ENCODE peak calls at places on chromosomes 12 and 14, in ten cellular contexts. One of them, this sample, is unnamed.
A peak's percentile ranks its signal among the peaks of the same experiment; 100 is the strongest.

GRCh38 chr12:92574046-92574783 is 128.6 kb upstream of the PLEKHG7 start:
- DNase-seq in uterus: no peak
- DNase-seq in body of pancreas: peak; percentile 25
- DNase-seq in transverse colon: no peak
- DNase-seq in A549: peak; percentile 64
- DNase-seq in K562: no peak
- DNase-seq in NB4: peak; percentile 44
- DNase-seq in spleen: no peak
- DNase-seq in breast epithelium: no peak
- DNase-seq in HCT116: peak; percentile 27
- DNase-seq in this sample: no peak

GRCh38 chr14:102620413-102620812 is 28.0 kb downstream of the RCOR1 start:
- DNase-seq in NB4: no peak
- DNase-seq in spleen: no peak
- DNase-seq in HCT116: no peak
- DNase-seq in uterus: no peak
- DNase-seq in A549: no peak
- DNase-seq in body of pancreas: no peak
- DNase-seq in breast epithelium: no peak
- DNase-seq in transverse colon: no peak
- DNase-seq in K562: no peak
- DNase-seq in this sample: no peak

GRCh38 chr14:91036741-91037469 is 23.5 kb downstream of the RPS6KA5 start:
- DNase-seq in transverse colon: no peak
- DNase-seq in A549: no peak
- DNase-seq in body of pancreas: no peak
- DNase-seq in breast epithelium: no peak
- DNase-seq in spleen: no peak
- DNase-seq in K562: no peak
- DNase-seq in NB4: no peak
- DNase-seq in HCT116: no peak
- DNase-seq in uterus: no peak
- DNase-seq in this sample: no peak

GRCh38 chr12:89707623-89707991 is 1.0 kb downstream of the ATP2B1 start:
- DNase-seq in breast epithelium: no peak
- DNase-seq in spleen: peak; percentile 86
- DNase-seq in uterus: peak; percentile 20
- DNase-seq in K562: peak; percentile 20
- DNase-seq in transverse colon: peak; percentile 34
- DNase-seq in body of pancreas: peak; percentile 15
- DNase-seq in NB4: peak; percentile 60
- DNase-seq in A549: no peak
- DNase-seq in HCT116: no peak
- DNase-seq in this sample: no peak

GRCh38 chr12:49131973-49132461 is 822 bp upstream of the TUBA1B start:
- DNase-seq in body of pancreas: no peak
- DNase-seq in A549: no peak
- DNase-seq in spleen: no peak
- DNase-seq in uterus: no peak
- DNase-seq in transverse colon: peak; percentile 26
- DNase-seq in K562: peak; percentile 37
- DNase-seq in HCT116: no peak
- DNase-seq in NB4: peak; percentile 74
- DNase-seq in breast epithelium: no peak
- DNase-seq in this sample: no peak

GRCh38 chr12:128928361-128928760 is 75.1 kb downstream of the GLT1D1 start:
- DNase-seq in transverse colon: no peak
- DNase-seq in NB4: no peak
- DNase-seq in K562: no peak
- DNase-seq in A549: no peak
- DNase-seq in spleen: no peak
- DNase-seq in uterus: no peak
- DNase-seq in HCT116: no peak
- DNase-seq in breast epithelium: no peak
- DNase-seq in body of pancreas: no peak
- DNase-seq in this sample: no peak

GRCh38 chr12:55074771-55075170 is 51.4 kb upstream of the OR9K2 start:
- DNase-seq in HCT116: no peak
- DNase-seq in uterus: no peak
- DNase-seq in NB4: no peak
- DNase-seq in spleen: no peak
- DNase-seq in transverse colon: no peak
- DNase-seq in breast epithelium: no peak
- DNase-seq in A549: no peak
- DNase-seq in K562: no peak
- DNase-seq in body of pancreas: no peak
- DNase-seq in this sample: no peak

GRCh38 chr12:55847033-55847432 is 4.3 kb upstream of the MMP19 start:
- DNase-seq in K562: no peak
- DNase-seq in uterus: peak; percentile 50
- DNase-seq in HCT116: no peak
- DNase-seq in transverse colon: no peak
- DNase-seq in NB4: peak; percentile 79
- DNase-seq in A549: no peak
- DNase-seq in spleen: no peak
- DNase-seq in body of pancreas: peak; percentile 67
- DNase-seq in breast epithelium: no peak
- DNase-seq in this sample: peak; percentile 78

GRCh38 chr12:91424506-91424905 is 241.9 kb upstream of the DCN start:
- DNase-seq in body of pancreas: no peak
- DNase-seq in K562: no peak
- DNase-seq in A549: no peak
- DNase-seq in HCT116: no peak
- DNase-seq in breast epithelium: no peak
- DNase-seq in spleen: no peak
- DNase-seq in NB4: no peak
- DNase-seq in uterus: no peak
- DNase-seq in transverse colon: no peak
- DNase-seq in this sample: no peak

GRCh38 chr12:91422107-91422506 is 239.5 kb upstream of the DCN start:
- DNase-seq in breast epithelium: no peak
- DNase-seq in NB4: no peak
- DNase-seq in transverse colon: peak; percentile 13
- DNase-seq in K562: no peak
- DNase-seq in A549: no peak
- DNase-seq in uterus: no peak
- DNase-seq in body of pancreas: no peak
- DNase-seq in spleen: no peak
- DNase-seq in HCT116: no peak
- DNase-seq in this sample: no peak

GRCh38 chr12:91422811-91423210 is 240.2 kb upstream of the DCN start:
- DNase-seq in K562: no peak
- DNase-seq in uterus: no peak
- DNase-seq in HCT116: no peak
- DNase-seq in spleen: no peak
- DNase-seq in A549: no peak
- DNase-seq in breast epithelium: no peak
- DNase-seq in NB4: no peak
- DNase-seq in body of pancreas: no peak
- DNase-seq in transverse colon: no peak
- DNase-seq in this sample: no peak

GRCh38 chr12:91419809-91420208 is 237.2 kb upstream of the DCN start:
- DNase-seq in HCT116: no peak
- DNase-seq in spleen: no peak
- DNase-seq in breast epithelium: no peak
- DNase-seq in body of pancreas: no peak
- DNase-seq in transverse colon: no peak
- DNase-seq in uterus: no peak
- DNase-seq in NB4: no peak
- DNase-seq in K562: no peak
- DNase-seq in A549: no peak
- DNase-seq in this sample: no peak

DNA sequence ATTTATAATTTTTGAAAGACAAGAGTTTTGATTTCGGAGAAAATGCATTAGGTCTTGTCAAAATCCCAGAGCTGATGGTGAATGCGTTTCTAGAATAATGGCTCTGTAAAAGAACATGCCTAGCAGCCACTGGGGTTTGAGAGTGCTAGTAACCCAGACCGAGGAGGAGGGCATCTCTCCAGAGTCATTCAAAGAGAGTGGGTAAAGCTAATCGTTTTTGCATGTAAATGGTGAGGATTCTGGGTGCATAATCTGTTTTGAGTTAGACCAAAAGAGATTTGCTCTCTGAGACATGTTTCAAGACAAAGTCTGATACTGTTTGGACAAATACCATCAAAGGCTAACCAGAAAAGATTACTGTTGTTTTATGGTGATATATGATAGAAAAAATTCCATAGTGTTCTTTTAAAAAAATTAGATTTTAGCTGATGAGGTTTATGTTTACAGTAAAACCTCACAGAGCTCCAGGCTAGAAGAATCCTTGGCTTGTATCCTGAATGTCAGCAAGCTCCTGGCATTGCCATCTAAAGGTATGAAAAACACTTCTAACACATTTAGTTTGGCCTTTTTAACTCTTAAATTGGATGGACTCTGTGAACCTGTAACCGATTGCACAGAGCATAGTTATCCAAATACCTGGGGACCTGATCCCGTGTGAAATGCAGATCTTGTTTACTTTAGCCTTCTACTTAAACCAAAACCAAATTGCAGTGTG is 240.9 kb upstream of the DCN start:
- DNase-seq in transverse colon: no peak
- DNase-seq in breast epithelium: no peak
- DNase-seq in spleen: no peak
- DNase-seq in NB4: no peak
- DNase-seq in A549: no peak
- DNase-seq in HCT116: no peak
- DNase-seq in K562: no peak
- DNase-seq in uterus: no peak
- DNase-seq in body of pancreas: no peak
- DNase-seq in this sample: no peak
- H3K4me3 ChIP-seq in transverse colon: no peak overlapping the region
- H3K4me3 ChIP-seq in breast epithelium: no peak overlapping the region
- H3K4me3 ChIP-seq in spleen: no peak overlapping the region
- H3K4me3 ChIP-seq in NB4: no peak overlapping the region
- H3K4me3 ChIP-seq in A549: no peak overlapping the region
- H3K4me3 ChIP-seq in HCT116: no peak overlapping the region
- H3K4me3 ChIP-seq in K562: no peak overlapping the region
- H3K4me3 ChIP-seq in uterus: no peak overlapping the region
- H3K4me3 ChIP-seq in body of pancreas: no peak overlapping the region
- H3K4me3 ChIP-seq in this sample: no peak overlapping the region

GRCh38 chr14:75002392-75003249 is at the start of gene EIF2B2:
- DNase-seq in breast epithelium: peak; percentile 98
- DNase-seq in transverse colon: peak; percentile 98
- DNase-seq in HCT116: peak; percentile 92
- DNase-seq in K562: peak; percentile 93
- DNase-seq in uterus: peak; percentile 97
- DNase-seq in A549: peak; percentile 95
- DNase-seq in NB4: peak; percentile 99
- DNase-seq in body of pancreas: peak; percentile 98
- DNase-seq in spleen: peak; percentile 99
- DNase-seq in this sample: peak; percentile 98
- TF ChIP-seq POLR2A in breast epithelium: no peak
- TF ChIP-seq POLR2A in transverse colon: peak; percentile 68
- TF ChIP-seq POLR2A in HCT116: peak; percentile 6
- TF ChIP-seq POLR2A in K562: peak; percentile 73
- TF ChIP-seq POLR2A in uterus: peak; percentile 47
- TF ChIP-seq POLR2A in A549: peak; percentile 47
- TF ChIP-seq POLR2A in NB4: peak; percentile 40
- TF ChIP-seq POLR2A in body of pancreas: peak; percentile 78
- TF ChIP-seq POLR2A in spleen: no peak
- TF ChIP-seq POLR2A in this sample: peak; percentile 50

DNA sequence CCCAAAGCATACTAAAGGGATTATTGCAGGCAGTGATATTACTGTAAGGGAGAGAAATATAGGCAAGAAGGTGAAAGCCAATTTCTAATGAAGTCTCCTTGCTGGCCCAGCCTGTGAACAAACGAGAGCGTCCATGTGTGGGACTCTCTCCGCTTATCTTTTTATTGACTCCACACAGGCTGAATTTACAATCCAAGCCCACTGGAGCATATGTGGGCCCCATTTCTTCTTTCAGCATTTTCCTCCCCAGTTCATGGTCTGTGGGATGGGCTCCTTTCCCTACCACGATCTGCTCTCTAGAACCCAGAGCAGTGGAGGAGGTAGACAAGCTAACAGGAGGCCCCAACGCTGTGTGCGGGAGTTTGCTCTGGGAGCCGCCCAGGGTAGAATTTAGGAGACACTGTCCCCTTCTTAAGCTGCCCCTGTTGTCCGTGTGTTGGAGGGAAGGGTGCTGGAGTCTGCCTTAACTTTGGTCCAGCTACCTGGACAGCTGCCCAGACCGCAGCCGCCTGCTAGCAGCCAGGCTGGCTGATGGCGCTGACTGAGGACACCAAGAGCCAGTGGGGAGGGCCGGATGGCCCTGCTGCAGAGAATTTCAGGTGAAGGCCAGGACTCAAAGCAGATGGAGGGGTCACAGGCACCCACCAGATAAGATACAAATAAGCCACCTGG is 3.2 kb upstream of the HOXC11 start:
- DNase-seq in NB4: no peak
- DNase-seq in uterus: no peak
- DNase-seq in transverse colon: no peak
- DNase-seq in body of pancreas: no peak
- DNase-seq in K562: no peak
- DNase-seq in HCT116: no peak
- DNase-seq in breast epithelium: no peak
- DNase-seq in A549: no peak
- DNase-seq in spleen: peak; percentile 48
- DNase-seq in this sample: no peak
- H3K4me3 ChIP-seq in NB4: no peak overlapping the region
- H3K4me3 ChIP-seq in uterus: no peak overlapping the region
- H3K4me3 ChIP-seq in transverse colon: no peak overlapping the region
- H3K4me3 ChIP-seq in body of pancreas: no peak overlapping the region
- H3K4me3 ChIP-seq in K562: no peak overlapping the region
- H3K4me3 ChIP-seq in HCT116: no peak overlapping the region
- H3K4me3 ChIP-seq in breast epithelium: no peak overlapping the region
- H3K4me3 ChIP-seq in A549: no peak overlapping the region
- H3K4me3 ChIP-seq in spleen: no peak overlapping the region
- H3K4me3 ChIP-seq in this sample: no peak overlapping the region

GRCh38 chr14:53310412-53310811 is 157.3 kb upstream of the DDHD1 start:
- DNase-seq in breast epithelium: no peak
- DNase-seq in A549: no peak
- DNase-seq in spleen: no peak
- DNase-seq in body of pancreas: no peak
- DNase-seq in HCT116: no peak
- DNase-seq in K562: no peak
- DNase-seq in transverse colon: no peak
- DNase-seq in NB4: no peak
- DNase-seq in uterus: no peak
- DNase-seq in this sample: no peak

GRCh38 chr14:53306267-53306721 is 153.2 kb upstream of the DDHD1 start:
- DNase-seq in breast epithelium: peak; percentile 29
- DNase-seq in transverse colon: peak; percentile 22
- DNase-seq in spleen: no peak
- DNase-seq in uterus: peak; percentile 86
- DNase-seq in body of pancreas: peak; percentile 56
- DNase-seq in HCT116: peak; percentile 28
- DNase-seq in A549: peak; percentile 47
- DNase-seq in K562: peak; percentile 35
- DNase-seq in NB4: peak; percentile 52
- DNase-seq in this sample: peak; percentile 73

GRCh38 chr14:53306926-53307325 is 153.8 kb upstream of the DDHD1 start:
- DNase-seq in HCT116: no peak
- DNase-seq in A549: no peak
- DNase-seq in uterus: peak; percentile 26
- DNase-seq in spleen: no peak
- DNase-seq in NB4: peak; percentile 24
- DNase-seq in body of pancreas: peak; percentile 9
- DNase-seq in K562: peak; percentile 2
- DNase-seq in breast epithelium: no peak
- DNase-seq in transverse colon: no peak
- DNase-seq in this sample: no peak

DNA sequence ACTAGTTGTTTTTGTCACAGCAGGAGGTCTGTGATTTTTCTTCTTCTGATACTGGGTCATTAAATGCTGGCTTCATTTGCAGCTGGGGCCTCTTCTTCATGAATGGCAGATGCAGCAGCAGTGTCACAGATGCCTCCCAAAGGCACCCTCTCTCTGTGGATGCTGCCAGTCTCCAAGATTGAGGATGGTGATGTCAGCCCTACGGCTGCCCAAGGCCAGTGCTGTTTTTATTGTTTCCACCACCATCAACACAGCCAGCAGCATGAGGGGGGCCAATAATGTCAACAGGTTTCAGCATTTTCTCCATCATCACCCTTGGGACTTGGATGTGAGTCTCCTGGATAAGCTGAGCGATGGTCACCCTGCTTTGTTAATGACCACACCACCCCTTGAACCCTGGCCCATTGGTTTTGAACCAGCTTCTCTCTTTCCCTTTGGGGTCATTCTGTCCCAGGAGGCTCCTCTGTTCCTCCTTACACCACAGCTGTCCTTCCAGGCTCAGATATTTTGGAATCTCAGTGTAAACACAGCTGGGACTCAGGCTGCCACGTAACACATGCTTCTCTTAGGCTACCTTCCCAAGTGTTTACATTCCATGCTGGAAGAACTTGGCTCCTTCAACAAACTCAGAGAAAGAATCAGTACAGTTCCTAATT is 151.7 kb upstream of the DDHD1 start:
- DNase-seq in K562: no peak
- DNase-seq in body of pancreas: no peak
- DNase-seq in A549: no peak
- DNase-seq in uterus: no peak
- DNase-seq in transverse colon: no peak
- DNase-seq in spleen: no peak
- DNase-seq in breast epithelium: no peak
- DNase-seq in HCT116: no peak
- DNase-seq in NB4: no peak
- DNase-seq in this sample: peak; percentile 63
- TF ChIP-seq POLR2A in K562: no peak
- TF ChIP-seq POLR2A in body of pancreas: no peak
- TF ChIP-seq POLR2A in A549: no peak
- TF ChIP-seq POLR2A in uterus: no peak
- TF ChIP-seq POLR2A in transverse colon: no peak
- TF ChIP-seq POLR2A in spleen: no peak
- TF ChIP-seq POLR2A in breast epithelium: no peak
- TF ChIP-seq POLR2A in HCT116: no peak
- TF ChIP-seq POLR2A in NB4: no peak
- TF ChIP-seq POLR2A in this sample: no peak

This sample was measured in sigmoid colon.